ENCODE peak calls at places on chromosomes 1 and 21, in four cellular contexts. Y, H, Q and J are unnamed samples.

GRCh38 chr1:44759077-44759476 is 16.3 kb upstream of the RPS8 start:
- DNase-seq in Y (no peak), H (no peak), Q (no peak), J (no peak)

GRCh38 chr1:117802546-117803257 is 126.7 kb downstream of the GDAP2 start:
- DNase-seq in Y (no peak), H (peak; percentile 10), Q (no peak), J (no peak)

GRCh38 chr1:234915923-234916675 is 212.5 kb downstream of the TOMM20 start:
- DNase-seq in Y (no peak), H (no peak), Q (peak; percentile 18), J (no peak)

GRCh38 chr1:108590947-108591346 is 31.0 kb downstream of the EEIG2 start:
- DNase-seq in Y (no peak), H (peak; percentile 96), Q (peak; percentile 97), J (no peak)

GRCh38 chr1:244778356-244778755 is 57.1 kb upstream of the COX20 start:
- DNase-seq in Y (no peak), H (peak; percentile 90), Q (peak; percentile 63), J (no peak)

GRCh38 chr1:58619286-58620054 is 42.4 kb upstream of the TACSTD2 start:
- DNase-seq in Y (no peak), H (no peak), Q (peak; percentile 28), J (no peak)

GRCh38 chr1:193069748-193070394 is 10.5 kb downstream of the RO60 start:
- DNase-seq in Y (no peak), H (no peak), Q (peak; percentile 18), J (no peak)

GRCh38 chr21:15928686-15929085 is 198.9 kb downstream of the USP25 start:
- DNase-seq in Y (no peak), H (no peak), Q (no peak), J (no peak)

GRCh38 chr1:24870551-24871195 is 59.4 kb downstream of the RUNX3 start:
- DNase-seq in Y (no peak), H (no peak), Q (no peak), J (no peak)

GRCh38 chr1:145917595-145917994 is 922 bp downstream of the PEX11B start:
- DNase-seq in Y (no peak), H (no peak), Q (no peak), J (no peak)

GRCh38 chr1:145922266-145922665 is 3.7 kb upstream of the PEX11B start:
- DNase-seq in Y (no peak), H (no peak), Q (peak; percentile 65), J (no peak)

GRCh38 chr1:145916745-145917144 is 1.8 kb downstream of the PEX11B start:
- DNase-seq in Y (no peak), H (peak; percentile 20), Q (no peak), J (no peak)

GRCh38 chr1:145918144-145918991 is at the start of gene PEX11B:
- DNase-seq in Y (peak; percentile 91), H (peak; percentile 90), Q (peak; percentile 92), J (peak; percentile 94)

GRCh38 chr1:145918992-145919939 is 749 bp upstream of the PEX11B start:
- DNase-seq in Y (peak; percentile 72), H (peak; percentile 65), Q (peak; percentile 49), J (peak; percentile 76)
- H3K4me3 ChIP-seq in Y (peak overlapping the region; percentile 62), H (peak overlapping the region; percentile 95), Q (peak overlapping the region; percentile 85), J (peak overlapping the region; percentile 88)

GRCh38 chr1:15738416-15739113 is 2.5 kb downstream of the SLC25A34 start:
- DNase-seq in Y (no peak), H (no peak), Q (no peak), J (no peak)

GRCh38 chr1:15740833-15741182 is 1.5 kb upstream of the TMEM82 start:
- DNase-seq in Y (no peak), H (no peak), Q (no peak), J (no peak)

GRCh38 chr1:15739259-15739658 is 3.0 kb upstream of the TMEM82 start:
- DNase-seq in Y (no peak), H (no peak), Q (no peak), J (no peak)

GRCh38 chr1:15741183-15741850 is 982 bp upstream of the TMEM82 start:
- DNase-seq in Y (peak; percentile 94), H (peak; percentile 48), Q (peak; percentile 80), J (peak; percentile 88)

GRCh38 chr1:15739745-15740144 is 2.6 kb upstream of the TMEM82 start:
- DNase-seq in Y (no peak), H (no peak), Q (no peak), J (no peak)
- TF ChIP-seq CTCF in Y (no peak), H (no peak), Q (peak; percentile 17), J (no peak)

GRCh38 chr21:17492415-17493168 is 20.3 kb upstream of the CXADR start:
- DNase-seq in Y (no peak), H (peak; percentile 84), Q (peak; percentile 6), J (no peak)
- H3K27ac ChIP-seq in Y (no peak overlapping the region), H (peak overlapping the region; percentile 46), Q (no peak overlapping the region), J (no peak overlapping the region)

GRCh38 chr21:17789085-17789484 is 30.1 kb downstream of the C21orf91 start:
- DNase-seq in Y (no peak), H (no peak), Q (no peak), J (no peak)

GRCh38 chr21:17793271-17793670 is 25.9 kb downstream of the C21orf91 start:
- DNase-seq in Y (no peak), H (no peak), Q (no peak), J (no peak)

GRCh38 chr21:17786219-17787181 is 32.7 kb downstream of the C21orf91 start:
- DNase-seq in Y (no peak), H (no peak), Q (no peak), J (no peak)

GRCh38 chr21:17793675-17794123 is 25.5 kb downstream of the C21orf91 start:
- DNase-seq in Y (no peak), H (peak; percentile 66), Q (peak; percentile 19), J (no peak)

GRCh38 chr21:17789660-17790059 is 29.5 kb downstream of the C21orf91 start:
- DNase-seq in Y (no peak), H (no peak), Q (no peak), J (no peak)
- H3K4me3 ChIP-seq in Y (no peak overlapping the region), H (no peak overlapping the region), Q (no peak overlapping the region), J (no peak overlapping the region)

DNA sequence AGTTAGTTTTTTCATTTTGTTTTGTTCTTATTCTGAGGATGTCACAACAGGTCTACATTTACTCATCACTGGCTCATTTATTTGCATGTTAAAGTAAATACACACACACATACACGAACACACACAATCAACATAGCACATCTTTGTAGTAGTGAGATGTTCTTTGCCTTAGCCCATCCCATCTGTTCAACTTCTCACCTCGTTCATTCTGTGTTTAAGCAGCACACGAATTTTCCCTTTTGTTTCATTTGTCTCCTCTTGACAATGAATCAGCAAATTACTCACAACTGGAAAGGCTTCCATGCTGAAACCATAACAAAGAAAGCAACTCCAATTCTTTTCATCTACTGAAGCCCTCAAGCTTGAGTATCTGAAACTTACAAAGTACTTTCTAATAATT is 133.3 kb upstream of the CHRM3 start:
- DNase-seq in Y (no peak), H (peak; percentile 38), Q (no peak), J (no peak)
- TF ChIP-seq CTCF in Y (no peak), H (no peak), Q (no peak), J (no peak)

DNA sequence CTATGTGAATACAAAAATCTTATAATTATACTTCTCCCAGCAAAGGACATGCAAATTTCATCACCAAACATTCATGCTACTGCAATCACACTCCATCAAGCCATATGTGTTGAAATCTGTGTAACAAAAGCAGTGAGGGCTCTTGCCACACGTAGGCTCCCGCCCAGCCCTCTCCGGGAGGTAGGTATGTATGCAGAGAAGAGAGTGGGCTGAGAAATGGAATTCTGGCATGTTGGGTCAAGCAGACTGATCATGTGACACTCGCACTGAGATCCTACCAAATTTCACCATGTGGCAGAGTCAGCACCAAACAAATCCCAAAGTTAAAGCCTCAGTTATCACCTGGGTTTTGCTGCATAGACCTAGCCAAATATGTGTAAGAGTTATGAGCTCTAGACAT is 49.7 kb downstream of the APP start:
- DNase-seq in Y (no peak), H (no peak), Q (peak; percentile 55), J (no peak)
- H3K27ac ChIP-seq in Y (no peak overlapping the region), H (no peak overlapping the region), Q (no peak overlapping the region), J (no peak overlapping the region)

DNA sequence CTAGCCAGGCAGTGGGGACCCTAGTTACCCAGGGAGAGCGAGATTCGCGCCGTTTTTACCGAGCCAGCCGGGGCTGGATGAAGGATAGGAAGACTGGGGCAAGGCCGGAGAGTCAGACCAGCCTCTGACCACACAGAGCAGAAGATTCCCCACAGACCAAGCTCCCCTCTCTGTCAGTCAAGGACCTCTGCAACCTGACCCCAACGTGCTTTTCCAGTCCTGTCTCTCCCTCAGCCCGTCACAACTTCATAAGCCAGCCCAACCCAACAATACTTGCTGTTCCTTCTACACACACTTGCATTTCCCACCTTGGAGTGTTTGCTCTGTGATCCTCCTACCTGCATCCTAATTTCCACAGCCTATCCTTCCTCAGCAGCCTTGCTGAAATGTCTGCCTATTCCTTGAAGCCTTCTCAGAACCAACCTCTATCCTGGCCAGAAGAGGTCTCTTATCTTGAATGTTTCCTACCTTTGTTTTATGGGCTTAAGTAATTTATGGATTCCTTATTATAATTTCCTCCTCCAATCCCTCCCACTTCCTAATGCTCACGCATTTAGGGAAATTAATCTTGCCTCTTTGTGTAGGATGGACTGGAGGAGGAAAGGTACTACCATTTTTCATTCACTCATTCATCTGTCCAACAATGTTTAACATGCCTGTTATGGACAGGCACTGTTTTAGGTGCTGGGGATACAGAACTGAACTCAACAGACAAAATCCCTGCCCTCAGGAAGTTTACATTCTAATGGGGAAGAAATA is at the start of gene GSTM3:
- DNase-seq in Y (no peak), H (no peak), Q (no peak), J (no peak)
- H3K4me3 ChIP-seq in Y (peak within 1 kb of the TSS; percentile 84), H (peak within 1 kb of the TSS; percentile 72), Q (peak within 1 kb of the TSS; percentile 53), J (peak within 1 kb of the TSS; percentile 98)

GRCh38 chr1:160209041-160209655 is 4.0 kb downstream of the PEA15 start:
- DNase-seq in Y (no peak), H (peak; percentile 14), Q (no peak), J (no peak)

GRCh38 chr1:160208179-160209040 is 3.2 kb downstream of the PEA15 start:
- DNase-seq in Y (no peak), H (peak; percentile 29), Q (no peak), J (no peak)

GRCh38 chr1:160209656-160210046 is 4.5 kb downstream of the PEA15 start:
- DNase-seq in Y (no peak), H (no peak), Q (peak; percentile 29), J (peak; percentile 85)

GRCh38 chr1:160211010-160211790 is 6.0 kb downstream of the PEA15 start:
- DNase-seq in Y (no peak), H (peak; percentile 31), Q (no peak), J (no peak)

GRCh38 chr1:160210563-160210962 is 5.4 kb downstream of the PEA15 start:
- DNase-seq in Y (no peak), H (no peak), Q (no peak), J (no peak)
- TF ChIP-seq CTCF in Y (no peak), H (no peak), Q (no peak), J (no peak)

DNA sequence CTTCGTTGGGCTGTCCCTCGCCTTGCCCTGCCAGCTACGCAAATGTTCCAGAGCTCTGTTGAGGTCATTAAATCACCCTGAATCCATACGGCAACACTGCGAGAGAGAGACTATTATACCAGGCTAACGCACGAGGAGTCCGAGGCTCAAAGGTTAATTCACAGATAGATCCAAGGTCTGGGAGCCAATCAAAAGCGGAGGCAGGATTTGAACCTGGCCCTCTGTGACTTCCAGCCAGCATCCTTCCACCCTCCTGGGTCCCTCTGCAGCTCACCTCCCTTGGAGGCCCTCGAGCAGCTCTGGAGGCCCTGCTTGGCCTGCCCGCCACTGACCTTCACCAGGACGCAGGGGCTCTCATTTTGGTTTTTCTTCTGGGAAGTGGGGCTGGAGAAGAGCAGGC is 42.1 kb downstream of the KIAA1614 start:
- DNase-seq in Y (no peak), H (no peak), Q (no peak), J (no peak)
- H3K27ac ChIP-seq in Y (peak overlapping the region; percentile 78), H (no peak overlapping the region), Q (no peak overlapping the region), J (peak overlapping the region; percentile 37)

GRCh38 chr1:51926171-51926812 is 47.8 kb upstream of the NRDC start:
- DNase-seq in Y (no peak), H (peak; percentile 61), Q (peak; percentile 61), J (peak; percentile 14)
- H3K4me3 ChIP-seq in Y (no peak overlapping the region), H (no peak overlapping the region), Q (no peak overlapping the region), J (no peak overlapping the region)